ENCODE peak calls at places on chromosome 1, in ten cellular contexts. One of them, this sample, is unnamed.

GRCh38 chr1:30046751-30047150 is 676.6 kb downstream of the MATN1 start:
- DNase-seq in upper lobe of right lung: peak; percentile 46
- DNase-seq in spleen: peak; percentile 48
- DNase-seq in AG04450: no peak
- DNase-seq in fibroblast of lung: no peak
- DNase-seq in A549: no peak
- DNase-seq in OCI-LY7: no peak
- DNase-seq in neural progenitor cell: no peak
- DNase-seq in IMR-90: no peak
- DNase-seq in breast epithelium: no peak
- DNase-seq in this sample: no peak

GRCh38 chr1:203807211-203807610 is 11.8 kb downstream of the ZBED6 start:
- DNase-seq in spleen: no peak
- DNase-seq in upper lobe of right lung: no peak
- DNase-seq in A549: no peak
- DNase-seq in IMR-90: peak; percentile 95
- DNase-seq in breast epithelium: no peak
- DNase-seq in OCI-LY7: no peak
- DNase-seq in AG04450: peak; percentile 77
- DNase-seq in fibroblast of lung: peak; percentile 80
- DNase-seq in neural progenitor cell: no peak
- DNase-seq in this sample: no peak

GRCh38 chr1:21254335-21254951 is 35.8 kb downstream of the ECE1 start:
- DNase-seq in fibroblast of lung: peak; percentile 74
- DNase-seq in OCI-LY7: no peak
- DNase-seq in AG04450: no peak
- DNase-seq in breast epithelium: no peak
- DNase-seq in IMR-90: peak; percentile 33
- DNase-seq in A549: no peak
- DNase-seq in neural progenitor cell: no peak
- DNase-seq in spleen: no peak
- DNase-seq in upper lobe of right lung: no peak
- DNase-seq in this sample: no peak

GRCh38 chr1:200923607-200924006 is 28.9 kb downstream of the INAVA start:
- DNase-seq in OCI-LY7: no peak
- DNase-seq in upper lobe of right lung: no peak
- DNase-seq in AG04450: no peak
- DNase-seq in neural progenitor cell: no peak
- DNase-seq in breast epithelium: no peak
- DNase-seq in A549: no peak
- DNase-seq in IMR-90: peak; percentile 4
- DNase-seq in fibroblast of lung: no peak
- DNase-seq in spleen: peak; percentile 13
- DNase-seq in this sample: no peak

GRCh38 chr1:181128592-181129497 is 40.3 kb downstream of the IER5 start:
- DNase-seq in OCI-LY7: peak; percentile 63
- DNase-seq in fibroblast of lung: no peak
- DNase-seq in AG04450: no peak
- DNase-seq in IMR-90: no peak
- DNase-seq in neural progenitor cell: peak; percentile 87
- DNase-seq in A549: no peak
- DNase-seq in breast epithelium: no peak
- DNase-seq in upper lobe of right lung: peak; percentile 85
- DNase-seq in spleen: peak; percentile 90
- DNase-seq in this sample: peak; percentile 78

GRCh38 chr1:101259744-101260148 is 22.9 kb downstream of the S1PR1 start:
- DNase-seq in neural progenitor cell: no peak
- DNase-seq in AG04450: no peak
- DNase-seq in IMR-90: peak; percentile 75
- DNase-seq in fibroblast of lung: peak; percentile 71
- DNase-seq in upper lobe of right lung: no peak
- DNase-seq in breast epithelium: no peak
- DNase-seq in spleen: no peak
- DNase-seq in A549: peak; percentile 49
- DNase-seq in OCI-LY7: no peak
- DNase-seq in this sample: no peak

GRCh38 chr1:160358073-160358472 is 8.8 kb upstream of the NHLH1 start:
- DNase-seq in OCI-LY7: no peak
- DNase-seq in breast epithelium: no peak
- DNase-seq in upper lobe of right lung: no peak
- DNase-seq in fibroblast of lung: no peak
- DNase-seq in spleen: no peak
- DNase-seq in IMR-90: no peak
- DNase-seq in A549: no peak
- DNase-seq in AG04450: no peak
- DNase-seq in neural progenitor cell: no peak
- DNase-seq in this sample: no peak

GRCh38 chr1:88490676-88491075 is 193.4 kb upstream of the PKN2 start:
- DNase-seq in neural progenitor cell: no peak
- DNase-seq in A549: no peak
- DNase-seq in breast epithelium: no peak
- DNase-seq in OCI-LY7: no peak
- DNase-seq in upper lobe of right lung: no peak
- DNase-seq in spleen: no peak
- DNase-seq in AG04450: no peak
- DNase-seq in fibroblast of lung: no peak
- DNase-seq in IMR-90: no peak
- DNase-seq in this sample: no peak

GRCh38 chr1:44636711-44637589 is 37.3 kb downstream of the TMEM53 start:
- DNase-seq in breast epithelium: no peak
- DNase-seq in IMR-90: peak; percentile 25
- DNase-seq in A549: no peak
- DNase-seq in neural progenitor cell: no peak
- DNase-seq in AG04450: no peak
- DNase-seq in upper lobe of right lung: no peak
- DNase-seq in spleen: no peak
- DNase-seq in fibroblast of lung: peak; percentile 38
- DNase-seq in OCI-LY7: no peak
- DNase-seq in this sample: no peak

GRCh38 chr1:52238474-52238873 is 96.6 kb downstream of the ZFYVE9 start:
- DNase-seq in upper lobe of right lung: no peak
- DNase-seq in A549: no peak
- DNase-seq in breast epithelium: no peak
- DNase-seq in neural progenitor cell: no peak
- DNase-seq in OCI-LY7: no peak
- DNase-seq in spleen: no peak
- DNase-seq in AG04450: no peak
- DNase-seq in IMR-90: peak; percentile 53
- DNase-seq in fibroblast of lung: peak; percentile 12
- DNase-seq in this sample: no peak

GRCh38 chr1:8040586-8040985 is 14.5 kb upstream of the ERRFI1 start:
- DNase-seq in A549: peak; percentile 96
- DNase-seq in fibroblast of lung: peak; percentile 99
- DNase-seq in IMR-90: peak; percentile 99
- DNase-seq in upper lobe of right lung: no peak
- DNase-seq in breast epithelium: peak; percentile 86
- DNase-seq in spleen: no peak
- DNase-seq in AG04450: peak; percentile 95
- DNase-seq in neural progenitor cell: no peak
- DNase-seq in OCI-LY7: no peak
- DNase-seq in this sample: peak; percentile 47

GRCh38 chr1:26237230-26237966 is 3.4 kb downstream of the CEP85 start:
- DNase-seq in AG04450: no peak
- DNase-seq in neural progenitor cell: no peak
- DNase-seq in breast epithelium: no peak
- DNase-seq in fibroblast of lung: peak; percentile 37
- DNase-seq in upper lobe of right lung: no peak
- DNase-seq in IMR-90: peak; percentile 33
- DNase-seq in spleen: no peak
- DNase-seq in A549: peak; percentile 37
- DNase-seq in OCI-LY7: no peak
- DNase-seq in this sample: no peak

GRCh38 chr1:92990828-92991227 is 29.6 kb upstream of the DIPK1A start:
- DNase-seq in OCI-LY7: peak; percentile 58
- DNase-seq in breast epithelium: no peak
- DNase-seq in upper lobe of right lung: no peak
- DNase-seq in spleen: no peak
- DNase-seq in A549: no peak
- DNase-seq in AG04450: no peak
- DNase-seq in neural progenitor cell: no peak
- DNase-seq in IMR-90: no peak
- DNase-seq in fibroblast of lung: no peak
- DNase-seq in this sample: no peak

GRCh38 chr1:11653616-11654570 is at the start of gene FBXO2:
- DNase-seq in OCI-LY7: no peak
- DNase-seq in upper lobe of right lung: peak; percentile 77
- DNase-seq in IMR-90: no peak
- DNase-seq in AG04450: no peak
- DNase-seq in fibroblast of lung: no peak
- DNase-seq in neural progenitor cell: peak; percentile 80
- DNase-seq in A549: no peak
- DNase-seq in breast epithelium: no peak
- DNase-seq in spleen: peak; percentile 86
- DNase-seq in this sample: peak; percentile 55

GRCh38 chr1:11654571-11655262 is at the start of gene FBXO44:
- DNase-seq in neural progenitor cell: peak; percentile 83
- DNase-seq in IMR-90: no peak
- DNase-seq in breast epithelium: peak; percentile 64
- DNase-seq in spleen: peak; percentile 91
- DNase-seq in OCI-LY7: peak; percentile 67
- DNase-seq in AG04450: no peak
- DNase-seq in A549: no peak
- DNase-seq in upper lobe of right lung: peak; percentile 86
- DNase-seq in fibroblast of lung: no peak
- DNase-seq in this sample: peak; percentile 82

GRCh38 chr1:11651017-11651416 is 3.2 kb downstream of the FBXO2 start:
- DNase-seq in A549: no peak
- DNase-seq in breast epithelium: no peak
- DNase-seq in upper lobe of right lung: no peak
- DNase-seq in IMR-90: no peak
- DNase-seq in OCI-LY7: no peak
- DNase-seq in neural progenitor cell: no peak
- DNase-seq in AG04450: no peak
- DNase-seq in spleen: no peak
- DNase-seq in fibroblast of lung: no peak
- DNase-seq in this sample: no peak

GRCh38 chr1:11652203-11652780 is 1.9 kb downstream of the FBXO2 start:
- DNase-seq in spleen: no peak
- DNase-seq in upper lobe of right lung: no peak
- DNase-seq in neural progenitor cell: no peak
- DNase-seq in IMR-90: no peak
- DNase-seq in OCI-LY7: no peak
- DNase-seq in fibroblast of lung: no peak
- DNase-seq in breast epithelium: no peak
- DNase-seq in AG04450: no peak
- DNase-seq in A549: no peak
- DNase-seq in this sample: no peak

GRCh38 chr1:11653101-11653601 is 1.1 kb downstream of the FBXO2 start:
- DNase-seq in breast epithelium: peak; percentile 49
- DNase-seq in fibroblast of lung: no peak
- DNase-seq in spleen: peak; percentile 59
- DNase-seq in neural progenitor cell: peak; percentile 18
- DNase-seq in upper lobe of right lung: no peak
- DNase-seq in OCI-LY7: no peak
- DNase-seq in A549: no peak
- DNase-seq in AG04450: no peak
- DNase-seq in IMR-90: peak; percentile 18
- DNase-seq in this sample: no peak
- H3K4me3 ChIP-seq in breast epithelium: peak overlapping the region; percentile 91
- H3K4me3 ChIP-seq in fibroblast of lung: no peak overlapping the region
- H3K4me3 ChIP-seq in spleen: no peak overlapping the region
- H3K4me3 ChIP-seq in neural progenitor cell: no peak overlapping the region
- H3K4me3 ChIP-seq in upper lobe of right lung: no peak overlapping the region
- H3K4me3 ChIP-seq in OCI-LY7: no peak overlapping the region
- H3K4me3 ChIP-seq in A549: no peak overlapping the region
- H3K4me3 ChIP-seq in AG04450: no peak overlapping the region
- H3K4me3 ChIP-seq in IMR-90: no peak overlapping the region
- H3K4me3 ChIP-seq in this sample: no peak overlapping the region

DNA sequence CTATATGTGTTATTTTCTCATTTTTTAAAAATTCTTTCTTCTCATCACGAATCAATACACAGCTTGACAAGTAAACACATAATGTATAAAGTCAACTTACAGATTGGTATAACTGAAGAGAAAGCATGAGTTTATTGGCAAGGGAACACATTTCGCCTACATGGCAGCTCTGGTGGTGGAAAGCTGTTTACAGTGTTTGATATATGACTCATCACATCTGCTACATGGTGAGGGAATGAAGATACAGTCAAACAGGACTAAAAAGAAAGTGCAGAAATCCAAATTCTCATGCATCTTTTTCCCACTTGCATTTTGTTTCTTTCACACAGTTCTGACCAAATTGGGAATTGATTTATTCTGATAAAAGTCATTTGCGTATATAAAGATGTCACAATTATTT is 122.2 kb upstream of the ADGRL4 start:
- DNase-seq in fibroblast of lung: peak; percentile 89
- DNase-seq in spleen: no peak
- DNase-seq in upper lobe of right lung: no peak
- DNase-seq in IMR-90: peak; percentile 93
- DNase-seq in A549: peak; percentile 39
- DNase-seq in neural progenitor cell: no peak
- DNase-seq in AG04450: peak; percentile 73
- DNase-seq in breast epithelium: no peak
- DNase-seq in OCI-LY7: no peak
- DNase-seq in this sample: no peak
- TF ChIP-seq CTCF in fibroblast of lung: no peak
- TF ChIP-seq CTCF in spleen: no peak
- TF ChIP-seq CTCF in upper lobe of right lung: no peak
- TF ChIP-seq CTCF in IMR-90: no peak
- TF ChIP-seq CTCF in A549: no peak
- TF ChIP-seq CTCF in neural progenitor cell: no peak
- TF ChIP-seq CTCF in AG04450: no peak
- TF ChIP-seq CTCF in breast epithelium: no peak
- TF ChIP-seq CTCF in OCI-LY7: no peak
- TF ChIP-seq CTCF in this sample: no peak

DNA sequence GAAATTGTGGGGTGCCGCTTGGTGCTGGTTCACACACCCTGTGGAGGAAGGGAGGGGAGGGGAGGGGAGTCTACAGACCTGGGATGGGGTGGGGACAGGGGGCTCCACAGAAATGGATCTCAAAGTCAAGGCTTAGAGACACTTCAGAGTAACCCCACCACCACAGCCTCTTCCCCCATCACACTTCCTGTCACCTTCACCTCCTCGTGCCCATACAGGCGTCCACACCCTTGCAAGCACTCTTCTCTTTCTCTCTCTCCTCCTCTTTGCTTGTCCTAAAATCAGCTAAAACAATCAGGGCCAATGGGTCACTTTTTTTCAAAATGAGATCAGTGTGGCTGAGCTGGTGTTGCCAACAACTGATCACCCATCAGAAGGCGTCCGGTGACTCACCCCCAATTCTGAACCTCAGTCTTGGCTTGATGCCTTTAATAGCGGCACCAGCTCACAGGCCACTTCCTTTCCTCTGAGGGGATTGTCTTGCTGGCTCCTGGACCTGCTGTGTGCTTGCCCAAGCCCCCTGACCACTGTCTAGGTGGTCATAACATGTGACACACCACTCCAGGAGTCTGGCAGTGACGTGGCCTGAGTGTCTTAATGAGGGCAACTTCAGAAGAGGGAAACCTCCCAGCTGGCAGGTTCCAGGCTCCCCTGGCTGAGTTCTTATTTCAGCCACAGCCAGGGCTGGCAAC is 1.5 kb downstream of the DRAXIN start:
- DNase-seq in AG04450: no peak
- DNase-seq in OCI-LY7: no peak
- DNase-seq in upper lobe of right lung: no peak
- DNase-seq in neural progenitor cell: peak; percentile 13
- DNase-seq in A549: no peak
- DNase-seq in breast epithelium: peak; percentile 30
- DNase-seq in spleen: no peak
- DNase-seq in IMR-90: peak; percentile 77
- DNase-seq in fibroblast of lung: peak; percentile 73
- DNase-seq in this sample: no peak
- H3K4me3 ChIP-seq in AG04450: no peak overlapping the region
- H3K4me3 ChIP-seq in OCI-LY7: no peak overlapping the region
- H3K4me3 ChIP-seq in upper lobe of right lung: no peak overlapping the region
- H3K4me3 ChIP-seq in neural progenitor cell: peak overlapping the region; percentile 97
- H3K4me3 ChIP-seq in A549: no peak overlapping the region
- H3K4me3 ChIP-seq in breast epithelium: peak overlapping the region; percentile 15
- H3K4me3 ChIP-seq in spleen: no peak overlapping the region
- H3K4me3 ChIP-seq in IMR-90: no peak overlapping the region
- H3K4me3 ChIP-seq in fibroblast of lung: no peak overlapping the region
- H3K4me3 ChIP-seq in this sample: no peak overlapping the region

GRCh38 chr1:191831572-191831971 is 326.7 kb upstream of the RGS18 start:
- DNase-seq in A549: peak; percentile 33
- DNase-seq in IMR-90: no peak
- DNase-seq in neural progenitor cell: peak; percentile 41
- DNase-seq in fibroblast of lung: peak; percentile 15
- DNase-seq in AG04450: no peak
- DNase-seq in breast epithelium: no peak
- DNase-seq in OCI-LY7: peak; percentile 17
- DNase-seq in upper lobe of right lung: no peak
- DNase-seq in spleen: no peak
- DNase-seq in this sample: no peak
- TF ChIP-seq CTCF in A549: no peak
- TF ChIP-seq CTCF in IMR-90: no peak
- TF ChIP-seq CTCF in neural progenitor cell: peak; percentile 48
- TF ChIP-seq CTCF in fibroblast of lung: no peak
- TF ChIP-seq CTCF in AG04450: no peak
- TF ChIP-seq CTCF in breast epithelium: no peak
- TF ChIP-seq CTCF in OCI-LY7: peak; percentile 32
- TF ChIP-seq CTCF in upper lobe of right lung: no peak
- TF ChIP-seq CTCF in spleen: no peak
- TF ChIP-seq CTCF in this sample: no peak